ENCODE peak calls at places on chromosomes 4 and X, in five cellular contexts. Q, B, C, W and S are unnamed samples.

GRCh38 chr4:31923634-31924033 is 1203.5 kb downstream of the PCDH7 start:
- DNase-seq in W (no peak), Q (no peak), C (no peak), B (no peak), S (no peak)

GRCh38 chr4:169956441-169956840 is 69.8 kb downstream of the MFAP3L start:
- DNase-seq in W (no peak), Q (no peak), C (no peak), B (no peak), S (no peak)

GRCh38 chr4:53816561-53816960 is 225.3 kb upstream of the LNX1 start:
- DNase-seq in Q (no peak), B (no peak), W (no peak), C (no peak), S (no peak)

GRCh38 chr4:25160714-25161598 is 707 bp upstream of the SEPSECS start:
- DNase-seq in Q (no peak), W (no peak), C (no peak), B (peak; percentile 15), S (no peak)

GRCh38 chr4:5708171-5708828 is at the start of gene EVC2:
- DNase-seq in W (peak; percentile 88), B (peak; percentile 53), C (peak; percentile 81), Q (peak; percentile 85), S (no peak)

GRCh38 chr4:8461616-8462015 is 21.0 kb downstream of the TRMT44 start:
- DNase-seq in W (no peak), Q (no peak), C (no peak), B (no peak), S (no peak)

GRCh38 chr4:174672276-174672675 is 150.0 kb upstream of the HPGD start:
- DNase-seq in C (no peak), Q (no peak), W (no peak), B (no peak), S (no peak)

GRCh38 chrX:96183843-96184242 is 500.8 kb upstream of the DIAPH2 start:
- DNase-seq in W (no peak), Q (no peak), C (no peak), B (peak; percentile 4), S (no peak)

GRCh38 chrX:80216086-80216485 is 201.5 kb downstream of the TBX22 start:
- DNase-seq in B (no peak), C (no peak), Q (no peak), W (no peak), S (no peak)

GRCh38 chrX:40098264-40099045 is 697 bp upstream of the BCOR start:
- DNase-seq in C (peak; percentile 40), W (peak; percentile 89), Q (peak; percentile 75), B (no peak), S (peak; percentile 47)

GRCh38 chrX:29397506-29397905 is 810.3 kb downstream of the IL1RAPL1 start:
- DNase-seq in B (no peak), W (no peak), C (no peak), Q (no peak), S (no peak)

GRCh38 chr4:8560265-8561047 is 19.7 kb upstream of the GPR78 start:
- DNase-seq in Q (no peak), C (no peak), B (no peak), W (peak; percentile 66), S (no peak)

GRCh38 chr4:84939111-84939510 is 27.4 kb downstream of the WDFY3 start:
- DNase-seq in Q (no peak), B (no peak), C (no peak), W (no peak), S (no peak)
- H3K27ac ChIP-seq in Q (peak overlapping the region; percentile 12), B (no peak overlapping the region), C (no peak overlapping the region), W (no peak overlapping the region), S (no peak overlapping the region)

GRCh38 chr4:55399581-55399980 is 3.8 kb downstream of the TMEM165 start:
- DNase-seq in C (no peak), B (no peak), Q (no peak), W (no peak), S (no peak)
- H3K4me3 ChIP-seq in C (peak overlapping the region; percentile 92), B (no peak overlapping the region), Q (peak overlapping the region; percentile 95), W (peak overlapping the region; percentile 95), S (no peak overlapping the region)

GRCh38 chr4:185257086-185257485 is 47.7 kb downstream of the SNX25 start:
- DNase-seq in Q (no peak), W (no peak), C (no peak), B (no peak), S (no peak)
- H3K4me1 ChIP-seq in Q (peaks cover 6% of the 10 kb centered on the region), W (no peaks in the 10 kb centered on the region), C (peaks cover 13% of the 10 kb centered on the region), B (no peaks in the 10 kb centered on the region), S (peaks cover 24% of the 10 kb centered on the region)

DNA sequence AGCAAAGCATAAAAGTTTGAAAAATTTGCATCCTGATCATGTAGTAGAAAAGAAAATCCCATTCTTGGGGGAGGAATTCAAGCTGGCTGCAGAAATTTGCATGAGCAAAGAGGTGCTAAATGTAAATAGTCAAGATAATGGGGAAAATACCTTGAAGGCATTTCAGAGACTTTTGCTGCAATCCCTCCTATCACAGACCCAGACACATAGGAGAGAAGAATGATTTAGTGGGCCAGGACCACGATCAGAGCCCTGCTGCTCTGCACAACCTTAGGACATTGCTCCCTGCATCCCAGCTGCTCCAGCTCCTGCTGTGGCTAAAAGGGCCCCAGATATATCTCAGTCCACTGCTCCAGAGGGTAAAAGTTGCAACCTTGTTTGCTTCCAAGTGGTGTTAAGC is 1439.7 kb upstream of the AGA start:
- DNase-seq in C (no peak), B (no peak), W (no peak), Q (no peak), S (no peak)
- H3K27ac ChIP-seq in C (no peak overlapping the region), B (no peak overlapping the region), W (no peak overlapping the region), Q (no peak overlapping the region), S (no peak overlapping the region)

GRCh38 chrX:48698306-48698705 is 1.8 kb downstream of the SUV39H1 start:
- DNase-seq in C (no peak), Q (no peak), B (no peak), W (no peak), S (no peak)
- H3K4me3 ChIP-seq in C (no peak overlapping the region), Q (no peak overlapping the region), B (no peak overlapping the region), W (peak overlapping the region; percentile 86), S (no peak overlapping the region)

DNA sequence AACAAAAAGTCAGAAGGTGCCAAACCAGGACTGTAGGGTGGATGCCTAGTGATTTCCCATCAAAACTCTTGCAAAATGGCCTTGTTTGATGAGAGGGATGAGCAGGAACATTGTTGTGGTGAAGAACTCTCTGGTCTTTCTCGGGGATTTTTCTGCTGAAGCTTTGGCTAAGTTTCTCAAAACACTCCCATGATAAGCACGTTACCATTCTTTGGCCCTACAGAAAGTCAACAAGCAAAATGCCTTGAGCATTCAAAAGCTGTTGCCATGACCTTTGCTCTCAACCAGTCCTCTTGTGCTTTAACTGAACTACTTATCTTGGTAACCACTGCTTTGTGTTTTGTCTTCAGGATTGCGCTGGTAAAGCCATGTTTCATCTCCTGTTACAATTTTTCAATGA is 3.0 kb upstream of the SEC31A start:
- DNase-seq in B (no peak), W (no peak), C (no peak), Q (no peak), S (no peak)
- H3K4me1 ChIP-seq in B (peaks cover 4% of the 10 kb centered on the region), W (peaks cover 15% of the 10 kb centered on the region), C (peaks cover 37% of the 10 kb centered on the region), Q (peaks cover 13% of the 10 kb centered on the region), S (peaks cover 10% of the 10 kb centered on the region)

GRCh38 chr4:87915621-87916020 is 59.9 kb upstream of the SPP1 start:
- DNase-seq in Q (no peak), B (no peak), C (no peak), W (no peak), S (no peak)

GRCh38 chr4:87912164-87913004 is 63.1 kb upstream of the SPP1 start:
- DNase-seq in W (no peak), Q (no peak), B (no peak), C (no peak), S (no peak)

GRCh38 chr4:87916636-87917035 is 58.9 kb upstream of the SPP1 start:
- DNase-seq in Q (no peak), W (peak; percentile 76), B (no peak), C (no peak), S (no peak)

GRCh38 chr4:87911252-87911774 is 64.2 kb upstream of the SPP1 start:
- DNase-seq in W (no peak), B (no peak), C (no peak), Q (no peak), S (no peak)

DNA sequence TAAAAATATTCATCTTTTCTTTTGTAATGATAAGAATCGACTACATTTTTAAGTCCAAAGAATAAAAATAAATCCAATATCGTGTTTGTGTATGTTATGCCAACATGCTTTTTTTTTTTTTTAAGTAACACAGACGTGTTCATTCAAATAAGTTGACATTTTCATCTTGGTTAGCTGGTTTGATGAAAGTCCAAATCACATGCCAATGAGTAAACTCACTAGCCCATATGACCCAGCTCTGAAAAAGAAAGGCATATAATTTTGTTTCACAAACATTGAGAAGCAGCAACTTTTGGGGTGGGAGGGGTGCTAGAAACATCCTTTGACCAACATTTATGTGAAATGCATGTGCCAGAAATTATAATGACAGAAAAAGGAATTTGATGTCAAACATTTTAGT is 61.6 kb upstream of the SPP1 start:
- DNase-seq in Q (no peak), W (no peak), C (no peak), B (no peak), S (no peak)
- H3K27ac ChIP-seq in Q (no peak overlapping the region), W (no peak overlapping the region), C (no peak overlapping the region), B (no peak overlapping the region), S (no peak overlapping the region)

GRCh38 chr4:156188596-156188995 is 234.9 kb upstream of the CTSO start:
- DNase-seq in Q (no peak), C (no peak), B (no peak), W (no peak), S (no peak)
- H3K4me3 ChIP-seq in Q (no peak overlapping the region), C (no peak overlapping the region), B (no peak overlapping the region), W (no peak overlapping the region), S (no peak overlapping the region)

GRCh38 chr4:173531085-173531965 is 1.3 kb upstream of the HAND2 start:
- DNase-seq in Q (peak; percentile 68), B (no peak), W (peak; percentile 73), C (no peak), S (no peak)

GRCh38 chr4:173530326-173531062 is 465 bp upstream of the HAND2 start:
- DNase-seq in C (no peak), B (no peak), Q (no peak), W (peak; percentile 64), S (no peak)

GRCh38 chr4:173535165-173535737 is 5.2 kb upstream of the HAND2 start:
- DNase-seq in B (no peak), C (no peak), Q (no peak), W (no peak), S (no peak)

GRCh38 chr4:173534439-173534838 is 4.4 kb upstream of the HAND2 start:
- DNase-seq in Q (no peak), B (no peak), W (no peak), C (no peak), S (no peak)

DNA sequence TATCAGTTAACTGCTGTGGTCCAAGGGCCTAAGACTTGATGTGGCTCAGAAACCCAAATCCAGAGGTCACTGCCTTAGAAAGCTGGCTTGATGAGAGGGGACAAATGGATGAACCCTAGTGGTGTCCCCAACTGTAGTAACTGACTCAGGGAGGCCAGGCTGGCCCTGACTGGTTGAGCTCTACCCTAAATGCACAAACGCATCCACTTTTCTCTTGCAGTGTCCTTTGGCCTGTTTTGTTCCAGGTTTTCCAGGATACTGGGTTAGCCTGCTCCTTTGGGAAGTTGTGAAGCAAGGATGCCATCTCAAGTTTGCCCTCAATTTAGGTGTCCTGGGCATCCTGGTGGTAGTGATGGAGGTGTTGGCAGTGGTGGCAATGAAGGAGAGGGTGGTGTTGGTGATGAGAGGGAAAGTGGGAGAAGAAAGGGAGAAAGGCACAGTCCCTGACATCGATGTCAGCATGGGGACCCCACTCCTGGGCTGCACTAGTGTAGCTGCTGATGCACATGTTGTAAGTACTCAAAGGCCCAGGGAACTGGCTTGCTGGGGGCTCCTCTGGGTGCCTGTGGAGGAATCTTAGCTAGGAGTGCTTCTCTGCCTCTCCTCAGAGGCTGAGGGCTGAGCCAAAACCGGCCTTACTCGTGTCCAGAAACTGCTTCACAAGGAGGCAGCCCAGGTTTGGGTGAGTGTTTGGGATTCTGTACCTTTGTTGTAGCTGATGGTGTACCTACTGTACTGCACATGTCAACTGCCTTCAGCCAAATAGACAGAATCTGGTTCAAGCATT is 2.9 kb upstream of the HAND2 start:
- DNase-seq in Q (no peak), C (no peak), W (no peak), B (no peak), S (no peak)
- H3K4me1 ChIP-seq in Q (no peaks in the 10 kb centered on the region), C (peaks cover 3% of the 10 kb centered on the region), W (no peaks in the 10 kb centered on the region), B (no peaks in the 10 kb centered on the region), S (peaks cover 23% of the 10 kb centered on the region)